ENCODE peak calls at places on chromosomes 13 and 19, in ten cellular contexts. One of them, this sample, is unnamed.

GRCh38 chr13:53612200-53612599 is 583.6 kb downstream of the OLFM4 start:
- DNase-seq in fibroblast of villous mesenchyme: no peak
- DNase-seq in brain microvascular endothelial cell: no peak
- DNase-seq in Peyer's patch: no peak
- DNase-seq in mammary epithelial cell: no peak
- DNase-seq in left lung: no peak
- DNase-seq in upper lobe of right lung: no peak
- DNase-seq in heart left ventricle: no peak
- DNase-seq in AG10803: no peak
- DNase-seq in fibroblast of lung: no peak
- DNase-seq in this sample: no peak

GRCh38 chr19:11067356-11068113 is 21.7 kb upstream of the LDLR start:
- DNase-seq in fibroblast of villous mesenchyme: peak; percentile 40
- DNase-seq in brain microvascular endothelial cell: no peak
- DNase-seq in Peyer's patch: no peak
- DNase-seq in mammary epithelial cell: no peak
- DNase-seq in left lung: no peak
- DNase-seq in upper lobe of right lung: no peak
- DNase-seq in heart left ventricle: no peak
- DNase-seq in AG10803: no peak
- DNase-seq in fibroblast of lung: peak; percentile 13
- DNase-seq in this sample: no peak

GRCh38 chr13:39789451-39789850 is 134.0 kb downstream of the COG6 start:
- DNase-seq in fibroblast of villous mesenchyme: no peak
- DNase-seq in brain microvascular endothelial cell: no peak
- DNase-seq in Peyer's patch: no peak
- DNase-seq in mammary epithelial cell: peak; percentile 80
- DNase-seq in left lung: no peak
- DNase-seq in upper lobe of right lung: no peak
- DNase-seq in heart left ventricle: no peak
- DNase-seq in AG10803: no peak
- DNase-seq in fibroblast of lung: no peak
- DNase-seq in this sample: no peak

GRCh38 chr13:95301135-95301946 is at the start of gene ABCC4:
- DNase-seq in fibroblast of villous mesenchyme: peak; percentile 81
- DNase-seq in brain microvascular endothelial cell: peak; percentile 41
- DNase-seq in Peyer's patch: peak; percentile 81
- DNase-seq in mammary epithelial cell: peak; percentile 72
- DNase-seq in left lung: peak; percentile 72
- DNase-seq in upper lobe of right lung: peak; percentile 90
- DNase-seq in heart left ventricle: peak; percentile 75
- DNase-seq in AG10803: peak; percentile 72
- DNase-seq in fibroblast of lung: peak; percentile 72
- DNase-seq in this sample: peak; percentile 33

GRCh38 chr13:113765241-113765910 is 6.3 kb downstream of the TMEM255B start:
- DNase-seq in fibroblast of villous mesenchyme: peak; percentile 11
- DNase-seq in brain microvascular endothelial cell: no peak
- DNase-seq in Peyer's patch: peak; percentile 11
- DNase-seq in mammary epithelial cell: no peak
- DNase-seq in left lung: no peak
- DNase-seq in upper lobe of right lung: peak; percentile 8
- DNase-seq in heart left ventricle: no peak
- DNase-seq in AG10803: peak; percentile 30
- DNase-seq in fibroblast of lung: no peak
- DNase-seq in this sample: peak; percentile 62

GRCh38 chr19:16527971-16528521 is 14.2 kb downstream of the CHERP start:
- DNase-seq in fibroblast of villous mesenchyme: peak; percentile 13
- DNase-seq in brain microvascular endothelial cell: no peak
- DNase-seq in Peyer's patch: peak; percentile 50
- DNase-seq in mammary epithelial cell: no peak
- DNase-seq in left lung: no peak
- DNase-seq in upper lobe of right lung: no peak
- DNase-seq in heart left ventricle: no peak
- DNase-seq in AG10803: no peak
- DNase-seq in fibroblast of lung: no peak
- DNase-seq in this sample: no peak

GRCh38 chr13:94435604-94436226 is 43.8 kb downstream of the DCT start:
- DNase-seq in fibroblast of villous mesenchyme: peak; percentile 63
- DNase-seq in brain microvascular endothelial cell: no peak
- DNase-seq in Peyer's patch: no peak
- DNase-seq in mammary epithelial cell: peak; percentile 28
- DNase-seq in left lung: no peak
- DNase-seq in upper lobe of right lung: no peak
- DNase-seq in heart left ventricle: no peak
- DNase-seq in AG10803: peak; percentile 59
- DNase-seq in fibroblast of lung: peak; percentile 46
- DNase-seq in this sample: peak; percentile 29

GRCh38 chr13:22311734-22312404 is 641.0 kb downstream of the FGF9 start:
- DNase-seq in fibroblast of villous mesenchyme: no peak
- DNase-seq in brain microvascular endothelial cell: no peak
- DNase-seq in Peyer's patch: no peak
- DNase-seq in mammary epithelial cell: no peak
- DNase-seq in left lung: no peak
- DNase-seq in upper lobe of right lung: no peak
- DNase-seq in heart left ventricle: peak; percentile 36
- DNase-seq in AG10803: no peak
- DNase-seq in fibroblast of lung: no peak
- DNase-seq in this sample: no peak

GRCh38 chr19:38420935-38421334 is 5.1 kb downstream of the RASGRP4 start:
- DNase-seq in fibroblast of villous mesenchyme: no peak
- DNase-seq in brain microvascular endothelial cell: no peak
- DNase-seq in Peyer's patch: peak; percentile 22
- DNase-seq in mammary epithelial cell: no peak
- DNase-seq in left lung: no peak
- DNase-seq in upper lobe of right lung: no peak
- DNase-seq in heart left ventricle: no peak
- DNase-seq in AG10803: no peak
- DNase-seq in fibroblast of lung: no peak
- DNase-seq in this sample: no peak

GRCh38 chr13:34334984-34335661 is 517.2 kb downstream of the RFC3 start:
- DNase-seq in fibroblast of villous mesenchyme: no peak
- DNase-seq in brain microvascular endothelial cell: no peak
- DNase-seq in Peyer's patch: no peak
- DNase-seq in mammary epithelial cell: no peak
- DNase-seq in left lung: no peak
- DNase-seq in upper lobe of right lung: no peak
- DNase-seq in heart left ventricle: no peak
- DNase-seq in AG10803: no peak
- DNase-seq in fibroblast of lung: no peak
- DNase-seq in this sample: no peak

GRCh38 chr19:50427997-50428425 is 4.7 kb upstream of the MYBPC2 start:
- DNase-seq in fibroblast of villous mesenchyme: peak; percentile 82
- DNase-seq in brain microvascular endothelial cell: peak; percentile 73
- DNase-seq in Peyer's patch: peak; percentile 77
- DNase-seq in mammary epithelial cell: no peak
- DNase-seq in left lung: peak; percentile 96
- DNase-seq in upper lobe of right lung: peak; percentile 97
- DNase-seq in heart left ventricle: peak; percentile 86
- DNase-seq in AG10803: peak; percentile 69
- DNase-seq in fibroblast of lung: peak; percentile 76
- DNase-seq in this sample: peak; percentile 19

GRCh38 chr19:48813123-48813911 is 2.5 kb upstream of the BCAT2 start:
- DNase-seq in fibroblast of villous mesenchyme: no peak
- DNase-seq in brain microvascular endothelial cell: no peak
- DNase-seq in Peyer's patch: no peak
- DNase-seq in mammary epithelial cell: no peak
- DNase-seq in left lung: no peak
- DNase-seq in upper lobe of right lung: no peak
- DNase-seq in heart left ventricle: no peak
- DNase-seq in AG10803: no peak
- DNase-seq in fibroblast of lung: no peak
- DNase-seq in this sample: no peak

GRCh38 chr19:13803038-13803437 is 7.8 kb downstream of the ZSWIM4 start:
- DNase-seq in fibroblast of villous mesenchyme: no peak
- DNase-seq in brain microvascular endothelial cell: no peak
- DNase-seq in Peyer's patch: no peak
- DNase-seq in mammary epithelial cell: no peak
- DNase-seq in left lung: no peak
- DNase-seq in upper lobe of right lung: peak; percentile 79
- DNase-seq in heart left ventricle: no peak
- DNase-seq in AG10803: no peak
- DNase-seq in fibroblast of lung: no peak
- DNase-seq in this sample: no peak

GRCh38 chr13:114203536-114203935 is 24.5 kb downstream of the CFAP97D2 start:
- DNase-seq in fibroblast of villous mesenchyme: no peak
- DNase-seq in brain microvascular endothelial cell: no peak
- DNase-seq in Peyer's patch: no peak
- DNase-seq in mammary epithelial cell: peak; percentile 60
- DNase-seq in left lung: no peak
- DNase-seq in upper lobe of right lung: no peak
- DNase-seq in heart left ventricle: no peak
- DNase-seq in AG10803: no peak
- DNase-seq in fibroblast of lung: no peak
- DNase-seq in this sample: no peak

GRCh38 chr13:27549406-27549981 is 70.8 kb downstream of the LNX2 start:
- DNase-seq in fibroblast of villous mesenchyme: peak; percentile 20
- DNase-seq in brain microvascular endothelial cell: no peak
- DNase-seq in Peyer's patch: peak; percentile 68
- DNase-seq in mammary epithelial cell: peak; percentile 97
- DNase-seq in left lung: no peak
- DNase-seq in upper lobe of right lung: no peak
- DNase-seq in heart left ventricle: no peak
- DNase-seq in AG10803: no peak
- DNase-seq in fibroblast of lung: peak; percentile 11
- DNase-seq in this sample: no peak

GRCh38 chr19:13398780-13399726 is 107.2 kb downstream of the CACNA1A start:
- DNase-seq in fibroblast of villous mesenchyme: peak; percentile 53
- DNase-seq in brain microvascular endothelial cell: peak; percentile 74
- DNase-seq in Peyer's patch: no peak
- DNase-seq in mammary epithelial cell: peak; percentile 90
- DNase-seq in left lung: no peak
- DNase-seq in upper lobe of right lung: no peak
- DNase-seq in heart left ventricle: peak; percentile 39
- DNase-seq in AG10803: peak; percentile 86
- DNase-seq in fibroblast of lung: peak; percentile 89
- DNase-seq in this sample: peak; percentile 65

GRCh38 chr19:2603320-2603719 is 99.2 kb downstream of the GNG7 start:
- DNase-seq in fibroblast of villous mesenchyme: peak; percentile 45
- DNase-seq in brain microvascular endothelial cell: peak; percentile 34
- DNase-seq in Peyer's patch: peak; percentile 51
- DNase-seq in mammary epithelial cell: no peak
- DNase-seq in left lung: peak; percentile 31
- DNase-seq in upper lobe of right lung: no peak
- DNase-seq in heart left ventricle: peak; percentile 75
- DNase-seq in AG10803: peak; percentile 92
- DNase-seq in fibroblast of lung: peak; percentile 84
- DNase-seq in this sample: no peak

GRCh38 chr19:15374796-15375440 is 4.7 kb downstream of the AKAP8 start:
- DNase-seq in fibroblast of villous mesenchyme: no peak
- DNase-seq in brain microvascular endothelial cell: no peak
- DNase-seq in Peyer's patch: no peak
- DNase-seq in mammary epithelial cell: no peak
- DNase-seq in left lung: no peak
- DNase-seq in upper lobe of right lung: no peak
- DNase-seq in heart left ventricle: peak; percentile 88
- DNase-seq in AG10803: no peak
- DNase-seq in fibroblast of lung: no peak
- DNase-seq in this sample: no peak

DNA sequence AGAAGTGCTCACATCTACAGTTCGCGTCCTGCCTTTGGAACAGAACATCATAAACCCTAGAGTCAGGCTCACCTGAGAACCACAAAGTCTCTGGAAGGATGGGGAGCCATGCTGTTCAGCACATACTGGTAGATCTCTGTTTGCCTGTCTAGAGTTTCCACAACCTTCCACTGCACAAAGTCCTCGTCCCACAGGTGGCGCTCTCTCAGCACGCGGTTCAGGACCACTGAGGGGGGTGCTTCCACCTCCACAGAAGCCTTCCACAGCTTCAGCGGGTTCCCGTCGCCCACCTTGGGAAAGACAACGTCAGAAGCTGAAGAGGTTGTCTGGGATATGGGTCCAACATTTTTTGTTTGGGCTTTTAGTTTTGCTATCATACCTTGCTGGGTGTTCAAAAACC is 93.6 kb downstream of the KL start:
- DNase-seq in fibroblast of villous mesenchyme: no peak
- DNase-seq in brain microvascular endothelial cell: no peak
- DNase-seq in Peyer's patch: no peak
- DNase-seq in mammary epithelial cell: no peak
- DNase-seq in left lung: no peak
- DNase-seq in upper lobe of right lung: no peak
- DNase-seq in heart left ventricle: no peak
- DNase-seq in AG10803: no peak
- DNase-seq in fibroblast of lung: no peak
- DNase-seq in this sample: no peak
- TF ChIP-seq CTCF in fibroblast of villous mesenchyme: peak; percentile 45
- TF ChIP-seq CTCF in brain microvascular endothelial cell: peak; percentile 61
- TF ChIP-seq CTCF in Peyer's patch: no peak
- TF ChIP-seq CTCF in mammary epithelial cell: peak; percentile 29
- TF ChIP-seq CTCF in left lung: no peak
- TF ChIP-seq CTCF in upper lobe of right lung: no peak
- TF ChIP-seq CTCF in heart left ventricle: no peak
- TF ChIP-seq CTCF in AG10803: peak; percentile 39
- TF ChIP-seq CTCF in fibroblast of lung: peak; percentile 29
- TF ChIP-seq CTCF in this sample: peak; percentile 34

GRCh38 chr19:708154-709141 is at the start of gene PALM:
- DNase-seq in fibroblast of villous mesenchyme: no peak
- DNase-seq in brain microvascular endothelial cell: no peak
- DNase-seq in Peyer's patch: no peak
- DNase-seq in mammary epithelial cell: no peak
- DNase-seq in left lung: no peak
- DNase-seq in upper lobe of right lung: no peak
- DNase-seq in heart left ventricle: peak; percentile 48
- DNase-seq in AG10803: no peak
- DNase-seq in fibroblast of lung: no peak
- DNase-seq in this sample: no peak
- TF ChIP-seq CTCF in fibroblast of villous mesenchyme: peak; percentile 13
- TF ChIP-seq CTCF in brain microvascular endothelial cell: no peak
- TF ChIP-seq CTCF in Peyer's patch: no peak
- TF ChIP-seq CTCF in mammary epithelial cell: no peak
- TF ChIP-seq CTCF in left lung: no peak
- TF ChIP-seq CTCF in upper lobe of right lung: no peak
- TF ChIP-seq CTCF in heart left ventricle: no peak
- TF ChIP-seq CTCF in AG10803: no peak
- TF ChIP-seq CTCF in fibroblast of lung: peak; percentile 4
- TF ChIP-seq CTCF in this sample: no peak

GRCh38 chr13:30158774-30159445 is 148.4 kb downstream of the KATNAL1 start:
- DNase-seq in fibroblast of villous mesenchyme: peak; percentile 75
- DNase-seq in brain microvascular endothelial cell: peak; percentile 65
- DNase-seq in Peyer's patch: peak; percentile 12
- DNase-seq in mammary epithelial cell: no peak
- DNase-seq in left lung: no peak
- DNase-seq in upper lobe of right lung: no peak
- DNase-seq in heart left ventricle: no peak
- DNase-seq in AG10803: peak; percentile 92
- DNase-seq in fibroblast of lung: peak; percentile 86
- DNase-seq in this sample: peak; percentile 39
- TF ChIP-seq CTCF in fibroblast of villous mesenchyme: peak; percentile 70
- TF ChIP-seq CTCF in brain microvascular endothelial cell: peak; percentile 76
- TF ChIP-seq CTCF in Peyer's patch: peak; percentile 23
- TF ChIP-seq CTCF in mammary epithelial cell: peak; percentile 32
- TF ChIP-seq CTCF in left lung: no peak
- TF ChIP-seq CTCF in upper lobe of right lung: peak; percentile 16
- TF ChIP-seq CTCF in heart left ventricle: no peak
- TF ChIP-seq CTCF in AG10803: peak; percentile 82
- TF ChIP-seq CTCF in fibroblast of lung: peak; percentile 49
- TF ChIP-seq CTCF in this sample: peak; percentile 49

DNA sequence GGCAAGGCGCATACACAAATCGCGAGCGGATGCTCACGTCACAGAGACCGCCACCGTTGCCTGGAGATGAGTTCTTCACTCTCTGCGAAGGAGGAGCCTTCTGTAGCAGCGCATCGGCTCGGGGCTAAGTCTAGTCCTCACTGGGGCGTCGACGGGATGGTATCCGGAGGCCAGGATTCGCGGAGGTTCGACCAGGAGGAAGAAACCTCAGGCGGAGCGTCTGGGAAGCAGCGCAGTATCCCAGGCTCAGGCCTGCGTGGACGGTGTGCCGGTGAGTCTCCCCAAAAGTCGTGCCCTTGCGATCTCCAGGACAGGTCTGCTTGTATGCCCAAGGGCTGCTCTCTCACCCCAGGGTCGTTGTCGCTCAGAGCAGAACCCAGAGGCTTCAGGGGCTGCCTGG is 40.4 kb downstream of the ZNF146 start:
- DNase-seq in fibroblast of villous mesenchyme: no peak
- DNase-seq in brain microvascular endothelial cell: no peak
- DNase-seq in Peyer's patch: no peak
- DNase-seq in mammary epithelial cell: no peak
- DNase-seq in left lung: no peak
- DNase-seq in upper lobe of right lung: no peak
- DNase-seq in heart left ventricle: no peak
- DNase-seq in AG10803: no peak
- DNase-seq in fibroblast of lung: no peak
- DNase-seq in this sample: no peak
- TF ChIP-seq CTCF in fibroblast of villous mesenchyme: no peak
- TF ChIP-seq CTCF in brain microvascular endothelial cell: no peak
- TF ChIP-seq CTCF in Peyer's patch: no peak
- TF ChIP-seq CTCF in mammary epithelial cell: no peak
- TF ChIP-seq CTCF in left lung: no peak
- TF ChIP-seq CTCF in upper lobe of right lung: no peak
- TF ChIP-seq CTCF in heart left ventricle: no peak
- TF ChIP-seq CTCF in AG10803: no peak
- TF ChIP-seq CTCF in fibroblast of lung: no peak
- TF ChIP-seq CTCF in this sample: no peak